ENCODE peak calls at places on chromosomes 4 and X, in four cellular contexts. W, X, Q and U are unnamed samples.

GRCh38 chr4:102808009-102808408 is 19.3 kb downstream of the UBE2D3 start:
- DNase-seq in W (no peak), X (no peak), Q (no peak), U (no peak)

GRCh38 chr4:166277851-166278250 is 404.8 kb downstream of the TLL1 start:
- DNase-seq in Q (no peak), W (no peak), X (no peak), U (no peak)

GRCh38 chr4:122669911-122670738 is 49.3 kb upstream of the IL21 start:
- DNase-seq in X (no peak), W (no peak), Q (no peak), U (no peak)

GRCh38 chr4:87007345-87008181 is 72.8 kb downstream of the AFF1 start:
- DNase-seq in W (peak), Q (no peak), X (peak), U (peak)

GRCh38 chrX:114162068-114162735 is 421.7 kb upstream of the HTR2C start:
- DNase-seq in Q (no peak), X (no peak), W (peak), U (no peak)

GRCh38 chrX:9071031-9071650 is 37.2 kb upstream of the FAM9B start:
- DNase-seq in W (no peak), X (no peak), Q (no peak), U (no peak)

GRCh38 chr4:80201326-80202151 is 4.2 kb downstream of the PRDM8 start:
- DNase-seq in X (no peak), Q (no peak), W (no peak), U (peak)

GRCh38 chr4:153362184-153362583 is 17.7 kb downstream of the MND1 start:
- DNase-seq in Q (no peak), W (no peak), X (no peak), U (no peak)

GRCh38 chr4:68272860-68273259 is 27.4 kb upstream of the TMPRSS11B start:
- DNase-seq in W (no peak), X (no peak), Q (no peak), U (no peak)

GRCh38 chr4:100372432-100372831 is 145.4 kb downstream of the EMCN start:
- DNase-seq in Q (no peak), W (no peak), X (no peak), U (no peak)

GRCh38 chrX:150697641-150698040 is 4.4 kb downstream of the MTMR1 start:
- DNase-seq in Q (no peak), W (no peak), X (no peak), U (no peak)

GRCh38 chr4:11051181-11051580 is 366.6 kb upstream of the CLNK start:
- DNase-seq in Q (no peak), X (no peak), W (no peak), U (no peak)

GRCh38 chrX:118727686-118728339 is 407 bp downstream of the IL13RA1 start:
- DNase-seq in X (peak), W (peak), Q (no peak), U (no peak)

GRCh38 chrX:2692221-2693122 is 1.4 kb downstream of the CD99 start:
- DNase-seq in X (peak), Q (no peak), W (peak), U (peak)

GRCh38 chr4:175540151-175540550 is 271.9 kb downstream of the GPM6A start:
- DNase-seq in X (no peak), Q (no peak), W (no peak), U (no peak)

GRCh38 chr4:109967798-109968520 is 55.3 kb downstream of the EGF start:
- DNase-seq in Q (no peak), W (no peak), X (no peak), U (no peak)

GRCh38 chrX:137432609-137433008 is 133.3 kb upstream of the ZIC3 start:
- DNase-seq in Q (no peak), X (no peak), W (no peak), U (no peak)

GRCh38 chr4:164508126-164508525 is 245.8 kb upstream of the SMIM31 start:
- DNase-seq in W (no peak), X (no peak), Q (no peak), U (no peak)

GRCh38 chrX:13899607-13900006 is 82.7 kb upstream of the GPM6B start:
- DNase-seq in Q (no peak), X (no peak), W (no peak), U (no peak)

GRCh38 chr4:24644983-24645764 is 60.8 kb upstream of the DHX15 start:
- DNase-seq in X (no peak), Q (no peak), W (no peak), U (no peak)

GRCh38 chr4:105526656-105527055 is 25.8 kb upstream of the ARHGEF38 start:
- DNase-seq in Q (no peak), X (no peak), W (no peak), U (no peak)

GRCh38 chrX:78997870-78998558 is 52.8 kb downstream of the P2RY10 start:
- DNase-seq in Q (no peak), X (no peak), W (peak), U (no peak)

GRCh38 chr4:53518807-53519206 is 72.5 kb downstream of the LNX1 start:
- DNase-seq in Q (no peak), X (no peak), W (no peak), U (no peak)

GRCh38 chrX:86946569-86946968 is 571.0 kb upstream of the KLHL4 start:
- DNase-seq in Q (no peak), W (no peak), X (no peak), U (no peak)

GRCh38 chrX:111131572-111131971 is 35.6 kb downstream of the PAK3 start:
- DNase-seq in Q (no peak), W (no peak), X (no peak), U (no peak)

GRCh38 chr4:105715692-105716278 is 7.2 kb downstream of the GSTCD start:
- DNase-seq in X (no peak), W (no peak), Q (no peak), U (no peak)

GRCh38 chrX:150983526-150984163 is 510 bp downstream of the HMGB3 start:
- DNase-seq in W (no peak), Q (no peak), X (no peak), U (no peak)

GRCh38 chrX:17990542-17990941 is 129.4 kb upstream of the RAI2 start:
- DNase-seq in W (no peak), X (no peak), Q (no peak), U (no peak)

GRCh38 chr4:110075891-110076290 is 122.5 kb downstream of the ELOVL6 start:
- DNase-seq in Q (no peak), W (no peak), X (no peak), U (no peak)

GRCh38 chrX:19683358-19683757 is 168.1 kb upstream of the MAP3K15 start:
- DNase-seq in Q (no peak), W (no peak), X (no peak), U (no peak)

GRCh38 chrX:131617182-131617581 is 73.3 kb downstream of the OR13H1 start:
- DNase-seq in X (no peak), W (no peak), Q (no peak), U (no peak)

GRCh38 chrX:110563276-110563675 is 204.6 kb downstream of the RTL9 start:
- DNase-seq in Q (no peak), X (no peak), W (no peak), U (no peak)

GRCh38 chr4:170248576-170248975 is 158.8 kb upstream of the AADAT start:
- DNase-seq in W (no peak), X (no peak), Q (no peak), U (no peak)

GRCh38 chrX:22662776-22663175 is 337.0 kb upstream of the DDX53 start:
- DNase-seq in Q (no peak), X (no peak), W (no peak), U (no peak)

GRCh38 chrX:22665818-22666217 is 333.9 kb upstream of the DDX53 start:
- DNase-seq in W (no peak), X (no peak), Q (no peak), U (no peak)

GRCh38 chrX:22664826-22665225 is 334.9 kb upstream of the DDX53 start:
- DNase-seq in W (no peak), Q (no peak), X (no peak), U (no peak)

GRCh38 chrX:22660756-22661155 is 339.0 kb upstream of the DDX53 start:
- DNase-seq in Q (no peak), W (no peak), X (no peak), U (no peak)

DNA sequence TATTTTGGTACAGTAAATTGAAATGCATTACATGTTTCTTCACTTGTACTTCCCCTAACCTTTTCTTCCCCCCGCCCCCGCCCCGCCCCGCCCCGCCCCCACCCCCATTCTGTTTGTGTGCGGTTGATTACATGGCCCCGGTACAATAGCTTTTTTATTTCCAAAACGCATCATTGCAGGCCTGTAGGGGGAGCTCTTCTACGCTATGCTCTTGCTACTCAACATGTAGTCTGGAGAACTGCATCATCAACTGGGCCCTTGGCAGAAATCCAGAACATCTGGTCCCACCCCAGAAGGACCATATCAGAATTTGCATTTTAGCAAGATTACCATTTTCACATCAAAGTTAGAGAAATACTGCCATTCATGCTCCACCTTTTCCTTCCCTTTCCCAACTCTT is 333.3 kb upstream of the DDX53 start:
- DNase-seq in X (no peak), W (no peak), Q (no peak), U (no peak)
- TF ChIP-seq CTCF in X (no peak), W (no peak), Q (no peak), U (no peak)

GRCh38 chr4:139769355-139769754 is 103.7 kb downstream of the MGST2 start:
- DNase-seq in W (no peak), X (no peak), Q (no peak), U (no peak)

GRCh38 chr4:139767585-139767984 is 102.0 kb downstream of the MGST2 start:
- DNase-seq in Q (no peak), X (no peak), W (no peak), U (no peak)

GRCh38 chr4:139768366-139768765 is 102.7 kb downstream of the MGST2 start:
- DNase-seq in Q (no peak), W (no peak), X (no peak), U (no peak)

GRCh38 chr4:139770361-139770760 is 104.7 kb downstream of the MGST2 start:
- DNase-seq in X (no peak), Q (no peak), W (no peak), U (no peak)

GRCh38 chr4:139768913-139769312 is 103.3 kb downstream of the MGST2 start:
- DNase-seq in X (no peak), W (no peak), Q (no peak), U (no peak)
- TF ChIP-seq CTCF in X (no peak), W (no peak), Q (no peak), U (peak)

GRCh38 chrX:11462136-11462535 is 168.9 kb downstream of the AMELX start:
- DNase-seq in X (no peak), Q (no peak), W (no peak), U (no peak)

GRCh38 chrX:11462648-11463047 is 169.4 kb downstream of the AMELX start:
- DNase-seq in W (no peak), Q (no peak), X (no peak), U (no peak)

GRCh38 chrX:11461181-11462001 is 168.2 kb downstream of the AMELX start:
- DNase-seq in W (no peak), X (no peak), Q (no peak), U (no peak)

GRCh38 chrX:11458175-11458574 is 165.0 kb downstream of the AMELX start:
- DNase-seq in Q (no peak), W (no peak), X (no peak), U (no peak)

DNA sequence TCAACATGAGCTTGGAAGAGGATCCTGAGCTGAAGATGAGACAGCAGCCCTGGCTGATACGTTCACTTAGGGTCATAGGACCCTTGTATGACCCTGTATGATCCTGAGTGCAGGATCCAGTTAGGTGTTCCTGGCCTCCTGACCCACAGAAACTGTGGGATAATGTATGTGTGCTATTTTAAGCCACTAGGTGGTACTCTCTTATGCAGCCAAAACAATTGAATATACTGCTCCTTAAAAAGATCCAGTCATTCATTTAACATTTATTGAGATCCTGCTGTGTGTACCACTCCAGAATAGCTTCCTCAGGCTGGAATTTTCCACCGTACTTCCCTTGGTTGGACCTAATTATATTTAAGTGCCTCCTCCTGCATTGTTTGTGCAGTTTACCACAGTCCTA is 167.1 kb downstream of the AMELX start:
- DNase-seq in X (no peak), W (no peak), Q (no peak), U (no peak)
- TF ChIP-seq CTCF in X (no peak), W (no peak), Q (no peak), U (no peak)

GRCh38 chrX:49829016-49829415 is at the start of gene PAGE4:
- DNase-seq in X (no peak), Q (no peak), W (no peak), U (no peak)
- TF ChIP-seq CTCF in X (no peak), Q (no peak), W (no peak), U (no peak)

DNA sequence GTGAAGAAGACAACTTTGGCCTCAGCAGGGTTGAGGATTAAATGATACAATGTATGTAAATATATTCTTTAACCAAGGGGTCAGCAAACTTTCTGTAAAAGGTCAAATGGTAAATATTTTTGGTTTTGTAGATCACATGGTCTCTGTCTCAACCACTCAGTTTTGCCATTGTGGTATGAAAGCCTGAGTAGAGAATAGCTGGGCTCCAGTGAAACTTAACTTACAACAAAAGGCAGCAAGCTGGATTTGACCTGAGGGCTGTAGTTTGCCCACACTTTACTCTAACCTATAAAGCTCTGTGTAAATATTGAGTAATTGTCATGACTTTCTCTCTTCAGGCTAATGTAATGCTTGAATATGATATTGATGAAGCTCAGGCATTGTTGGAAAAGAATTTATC is 19.6 kb downstream of the VBP1 start:
- DNase-seq in X (no peak), W (no peak), Q (no peak), U (no peak)
- TF ChIP-seq CTCF in X (no peak), W (no peak), Q (no peak), U (no peak)

DNA sequence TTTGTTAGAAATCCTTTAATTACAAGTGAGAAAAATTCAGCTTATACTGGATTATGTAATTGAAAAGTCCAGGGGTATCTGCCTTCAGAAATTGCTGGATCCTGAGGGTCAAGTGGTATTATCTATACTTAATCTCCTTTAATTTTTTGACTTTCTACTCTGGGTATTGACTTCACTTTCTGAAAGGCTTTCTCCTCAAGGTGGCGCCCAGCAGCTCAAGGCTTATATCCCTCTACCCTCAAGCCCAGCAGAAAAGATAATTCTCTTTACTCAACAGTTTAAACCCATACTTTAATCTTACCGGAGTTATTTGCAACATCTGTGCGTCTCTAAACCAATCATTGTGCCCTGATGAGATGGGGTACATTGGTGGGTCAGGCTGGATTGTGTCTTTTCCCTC is 129.5 kb downstream of the LARP7 start:
- DNase-seq in X (no peak), Q (no peak), W (no peak), U (no peak)
- TF ChIP-seq CTCF in X (no peak), Q (no peak), W (no peak), U (no peak)

DNA sequence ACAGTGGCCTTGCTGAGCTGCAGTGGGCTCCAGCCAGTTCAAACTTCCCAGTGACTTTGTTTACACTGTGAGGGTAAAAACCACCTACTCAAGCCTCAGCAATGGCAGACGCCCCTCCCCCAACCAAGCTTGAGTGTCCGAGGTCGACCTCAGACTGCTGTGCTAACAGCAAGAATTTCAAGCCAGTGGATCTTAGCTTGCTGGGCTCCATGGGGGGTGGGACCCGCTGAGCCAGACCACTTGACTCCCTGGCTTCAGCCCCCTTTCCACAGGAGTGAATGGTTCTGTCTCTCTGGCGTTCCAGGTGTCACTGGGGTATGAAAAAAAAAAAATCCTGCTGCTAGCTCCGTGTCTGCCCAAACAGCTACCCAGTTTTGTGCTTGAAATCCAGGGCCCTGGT is 168.9 kb upstream of the INTU start:
- DNase-seq in X (no peak), Q (no peak), W (no peak), U (no peak)
- TF ChIP-seq CTCF in X (no peak), Q (no peak), W (no peak), U (no peak)

DNA sequence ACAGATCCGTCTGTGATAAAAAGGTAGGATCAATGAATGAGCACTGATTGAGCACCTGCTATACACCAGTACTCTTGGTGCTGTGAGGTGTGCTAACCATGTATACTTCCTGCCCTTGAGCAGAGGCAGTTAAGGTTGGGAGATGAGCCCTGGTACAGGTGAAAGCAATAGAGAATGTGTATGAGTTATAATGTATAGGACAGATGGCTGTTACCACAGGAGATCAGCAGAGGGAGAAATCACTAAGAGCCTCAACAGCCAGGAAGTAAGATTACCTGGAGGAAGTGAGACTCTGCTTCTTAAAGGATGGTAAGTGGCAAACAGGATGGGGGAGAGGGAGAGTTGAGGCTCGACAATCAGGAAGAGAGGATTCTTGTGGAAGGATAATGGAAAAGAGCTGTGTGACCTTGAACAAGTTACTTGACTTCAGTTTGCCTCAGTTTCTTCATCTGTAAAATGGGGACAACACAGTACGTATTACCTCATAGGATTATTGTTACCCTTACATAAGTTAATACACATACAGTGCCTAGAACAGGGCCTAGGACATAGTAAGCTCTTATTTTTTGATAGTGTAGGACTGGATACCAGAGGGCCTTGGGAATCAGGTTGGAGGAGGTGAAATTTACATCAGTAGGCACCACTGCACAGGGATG is 9.1 kb downstream of the CXCR3 start:
- DNase-seq in X (no peak), W (no peak), Q (no peak), U (no peak)
- TF ChIP-seq CTCF in X (no peak), W (no peak), Q (no peak), U (no peak)